ENCODE peak calls at places on chromosomes 1 and 21, in seven cellular contexts. D, B, U, C, A, P and R are unnamed samples.
A peak's percentile ranks its signal among the peaks of the same experiment; 100 is the strongest.

GRCh38 chr1:121417289-121417955 is 232.6 kb downstream of the SRGAP2C start:
- DNase-seq in B (no peak), A (no peak), D (no peak), C (peak; percentile 40), P (peak; percentile 43), U (no peak), R (no peak)

GRCh38 chr1:114833421-114833820 is 21.2 kb upstream of the SYCP1 start:
- DNase-seq in B (no peak), C (no peak), D (no peak), U (no peak), A (peak; percentile 24), P (no peak), R (no peak)

GRCh38 chr1:44808938-44809917 is 905 bp downstream of the BTBD19 start:
- DNase-seq in P (peak; percentile 33), U (no peak), B (peak; percentile 43), D (no peak), A (peak; percentile 82), C (peak; percentile 66), R (peak; percentile 90)

GRCh38 chr1:199044191-199044590 is 405.4 kb downstream of the PTPRC start:
- DNase-seq in A (no peak), C (no peak), U (no peak), B (no peak), P (no peak), D (no peak), R (no peak)

GRCh38 chr1:109826446-109826845 is 62.7 kb upstream of the EPS8L3 start:
- DNase-seq in C (no peak), D (no peak), B (no peak), P (no peak), A (no peak), U (no peak), R (no peak)

GRCh38 chr1:55747285-55747890 is 532.2 kb upstream of the USP24 start:
- DNase-seq in B (no peak), P (no peak), A (peak; percentile 76), D (no peak), C (no peak), U (no peak), R (no peak)

GRCh38 chr1:115496904-115497527 is 144.8 kb upstream of the VANGL1 start:
- DNase-seq in A (peak; percentile 58), B (no peak), D (no peak), U (no peak), C (no peak), P (peak; percentile 53), R (peak; percentile 54)

GRCh38 chr1:81325404-81325803 is 475.3 kb upstream of the ADGRL2 start:
- DNase-seq in A (no peak), P (no peak), U (no peak), D (no peak), C (no peak), B (no peak), R (no peak)

GRCh38 chr1:201016211-201016651 is 7.3 kb downstream of the KIF21B start:
- DNase-seq in B (no peak), U (no peak), P (no peak), D (no peak), A (peak; percentile 34), C (no peak), R (peak; percentile 48)

GRCh38 chr1:205669341-205670142 is 10.8 kb downstream of the SLC45A3 start:
- DNase-seq in P (no peak), U (no peak), D (no peak), B (no peak), C (no peak), A (no peak), R (peak; percentile 15)

GRCh38 chr1:119978018-119978505 is 81.7 kb upstream of the ADAM30 start:
- DNase-seq in A (no peak), C (no peak), U (no peak), B (no peak), P (no peak), D (no peak), R (no peak)

GRCh38 chr1:67626495-67627235 is 58.3 kb upstream of the GADD45A start:
- DNase-seq in C (no peak), U (no peak), B (no peak), D (no peak), A (peak; percentile 91), P (no peak), R (peak; percentile 54)

GRCh38 chr1:236089046-236089773 is 24.3 kb upstream of the NID1 start:
- DNase-seq in D (no peak), U (no peak), P (no peak), C (no peak), B (no peak), A (peak; percentile 86), R (peak; percentile 93)

GRCh38 chr1:94922756-94923465 is 4.0 kb downstream of the CNN3 start:
- DNase-seq in D (no peak), U (no peak), A (peak; percentile 64), B (no peak), P (no peak), C (no peak), R (peak; percentile 56)

GRCh38 chr1:198187973-198188588 is 31.3 kb downstream of the NEK7 start:
- DNase-seq in D (no peak), B (no peak), A (no peak), U (no peak), C (peak; percentile 64), P (no peak), R (no peak)

GRCh38 chr1:15919316-15919715 is 56.6 kb downstream of the ZBTB17 start:
- DNase-seq in A (peak; percentile 84), P (peak; percentile 62), B (no peak), D (no peak), C (peak; percentile 47), U (no peak), R (peak; percentile 36)

GRCh38 chr1:17653728-17654351 is 101.3 kb upstream of the ACTL8 start:
- DNase-seq in B (peak; percentile 64), D (no peak), U (no peak), C (peak; percentile 50), P (peak; percentile 42), A (peak; percentile 50), R (peak; percentile 38)

GRCh38 chr1:156670359-156670758 is 6.8 kb downstream of the NES start:
- DNase-seq in B (no peak), U (no peak), D (no peak), C (no peak), P (no peak), A (no peak), R (no peak)

GRCh38 chr1:204659061-204659460 is 26.5 kb downstream of the LRRN2 start:
- DNase-seq in D (no peak), C (no peak), U (no peak), B (no peak), A (no peak), P (no peak), R (peak; percentile 61)

GRCh38 chr1:147851149-147851548 is 51.4 kb upstream of the GJA8 start:
- DNase-seq in P (no peak), A (peak; percentile 13), D (no peak), C (no peak), U (no peak), B (no peak), R (no peak)

GRCh38 chr1:241531195-241532172 is 694 bp upstream of the KMO start:
- DNase-seq in A (peak; percentile 78), B (no peak), P (no peak), C (peak; percentile 63), D (no peak), U (peak; percentile 35), R (peak; percentile 79)

DNA sequence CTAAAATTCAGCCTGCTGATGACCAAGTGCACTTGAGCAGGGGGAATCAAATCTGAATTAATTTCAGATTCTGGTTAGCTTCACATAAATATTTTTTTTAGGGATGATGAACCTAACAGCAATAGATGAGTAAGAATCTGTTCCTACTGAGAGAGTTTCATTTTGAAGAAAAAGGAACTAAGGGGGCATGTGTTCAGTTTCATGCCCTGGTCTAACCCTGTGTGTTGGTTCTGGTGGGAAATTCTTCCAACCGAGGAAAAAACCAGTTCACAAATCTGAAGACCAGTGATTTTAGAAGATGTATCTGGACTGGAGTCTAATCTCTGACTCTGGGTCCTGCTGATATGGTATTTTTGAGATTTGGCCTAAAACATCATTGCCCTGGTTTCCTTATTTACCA is 13.7 kb downstream of the SELL start:
- DNase-seq in C (no peak), D (no peak), B (no peak), A (no peak), P (no peak), U (no peak), R (no peak)
- H4K8ac ChIP-seq in C (no peak overlapping the region), D (no peak overlapping the region), B (no peak overlapping the region), A (no peak overlapping the region), P (no peak overlapping the region), U (no peak overlapping the region), R (no peak overlapping the region)

GRCh38 chr21:36481639-36482038 is 1.7 kb upstream of the CLDN14 start:
- DNase-seq in D (no peak), P (no peak), C (no peak), U (no peak), A (no peak), B (no peak), R (no peak)

GRCh38 chr21:36479415-36480402 is at the start of gene CLDN14:
- DNase-seq in U (no peak), C (no peak), P (peak; percentile 97), B (no peak), A (peak; percentile 58), D (no peak), R (no peak)

GRCh38 chr21:36482181-36482580 is 2.3 kb upstream of the CLDN14 start:
- DNase-seq in U (no peak), C (no peak), P (no peak), A (no peak), D (no peak), B (no peak), R (no peak)

GRCh38 chr21:36478941-36479340 is 981 bp downstream of the CLDN14 start:
- DNase-seq in U (no peak), A (no peak), D (no peak), C (peak; percentile 17), B (peak; percentile 46), P (no peak), R (no peak)

GRCh38 chr21:36480618-36481017 is 696 bp upstream of the CLDN14 start:
- DNase-seq in C (no peak), P (peak; percentile 81), A (no peak), B (no peak), U (no peak), D (no peak), R (no peak)
- H4K8ac ChIP-seq in C (no peak overlapping the region), P (no peak overlapping the region), A (no peak overlapping the region), B (no peak overlapping the region), U (no peak overlapping the region), D (no peak overlapping the region), R (no peak overlapping the region)

DNA sequence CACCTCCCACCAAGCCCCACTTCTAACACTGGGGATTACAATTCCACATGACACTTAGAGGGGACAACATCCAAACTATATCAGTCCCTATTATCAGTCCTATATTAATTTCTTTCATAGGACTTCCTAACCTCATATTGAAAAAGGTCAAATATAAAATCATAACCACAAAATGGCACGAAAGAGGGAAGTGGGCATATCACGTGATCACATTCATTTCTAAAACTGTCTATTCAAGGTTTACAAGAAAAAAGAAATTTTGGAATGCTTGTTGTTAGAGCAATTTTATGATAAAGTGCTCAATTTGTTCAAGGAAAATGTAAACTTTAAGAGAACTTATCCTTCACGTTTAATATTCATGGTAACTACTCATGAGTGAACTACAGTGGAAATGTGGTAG is 13.2 kb upstream of the CDC7 start:
- DNase-seq in P (no peak), B (no peak), D (no peak), C (no peak), U (no peak), A (no peak), R (no peak)
- H4K8ac ChIP-seq in P (no peak overlapping the region), B (no peak overlapping the region), D (no peak overlapping the region), C (no peak overlapping the region), U (no peak overlapping the region), A (no peak overlapping the region), R (no peak overlapping the region)

DNA sequence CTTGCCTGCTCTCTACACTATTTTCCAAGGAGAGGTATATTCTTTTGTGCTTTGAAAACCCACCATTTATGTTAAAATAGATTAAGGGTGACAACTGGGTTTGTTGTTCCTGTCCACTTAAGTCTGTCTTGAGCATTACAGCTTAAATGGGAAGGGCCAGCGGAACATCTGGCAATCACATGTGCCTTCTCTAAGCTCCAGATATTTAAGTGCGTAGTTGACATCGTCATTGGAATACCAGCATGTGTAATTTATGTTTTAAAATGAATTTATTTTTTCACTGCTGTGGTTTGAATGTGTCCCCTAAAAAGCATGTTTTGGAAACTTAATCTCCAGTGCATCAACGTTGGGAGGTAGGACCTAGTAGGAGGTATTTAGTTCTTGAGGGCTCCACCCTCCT is 13.3 kb downstream of the ZCCHC17 start:
- DNase-seq in B (no peak), U (no peak), A (peak; percentile 2), P (no peak), C (no peak), D (no peak), R (no peak)
- H4K8ac ChIP-seq in B (no peak overlapping the region), U (no peak overlapping the region), A (no peak overlapping the region), P (no peak overlapping the region), C (no peak overlapping the region), D (no peak overlapping the region), R (no peak overlapping the region)